ENCODE peak calls at places on chromosomes 12 and 14, in eight cellular contexts. X, Y, Z, P, E, B, R and I are unnamed samples.

GRCh38 chr12:128510527-128510926 is 243.6 kb downstream of the TMEM132C start:
- DNase-seq in X (no peak), Y (no peak), B (no peak), P (no peak), E (no peak), R (no peak), Z (no peak), I (peak; percentile 5)

GRCh38 chr14:89013098-89013504 is 188.7 kb downstream of the TTC8 start:
- DNase-seq in P (peak; percentile 44), R (peak; percentile 32), E (no peak), X (peak; percentile 32), B (peak; percentile 77), Y (peak; percentile 70), Z (no peak), I (peak; percentile 11)

GRCh38 chr14:70906785-70907171 is 481 bp upstream of the PCNX1 start:
- DNase-seq in E (no peak), X (peak; percentile 29), B (no peak), R (no peak), P (no peak), Y (peak; percentile 48), Z (no peak), I (no peak)

GRCh38 chr12:6909421-6910145 is 4.8 kb upstream of the ENO2 start:
- DNase-seq in X (no peak), P (no peak), B (no peak), Y (no peak), E (no peak), R (no peak), Z (no peak), I (no peak)

GRCh38 chr12:127038152-127038551 is 1228.8 kb upstream of the TMEM132C start:
- DNase-seq in B (no peak), E (no peak), Y (no peak), P (no peak), X (no peak), R (no peak), Z (no peak), I (no peak)

GRCh38 chr12:96343347-96343954 is 56.8 kb downstream of the CDK17 start:
- DNase-seq in Z (peak; percentile 74), R (no peak), P (no peak), E (no peak), X (no peak), B (no peak), Y (no peak), I (no peak)

GRCh38 chr12:14913381-14913781 is 25.0 kb downstream of the ERP27 start:
- DNase-seq in X (no peak), Z (no peak), B (no peak), E (peak; percentile 61), R (no peak), P (peak; percentile 38), Y (peak; percentile 27), I (no peak)

GRCh38 chr12:16384732-16385131 is 37.3 kb downstream of the MGST1 start:
- DNase-seq in X (no peak), P (no peak), B (no peak), Y (no peak), R (no peak), Z (no peak), E (no peak), I (no peak)

GRCh38 chr12:113196996-113197395 is 11.5 kb downstream of the RITA1 start:
- DNase-seq in B (peak; percentile 70), Z (peak; percentile 55), X (peak; percentile 87), R (peak; percentile 67), P (peak; percentile 73), Y (peak; percentile 84), E (no peak), I (peak; percentile 67)

GRCh38 chr12:15931590-15932053 is 20.5 kb downstream of the DERA start:
- DNase-seq in X (no peak), B (no peak), Y (no peak), P (no peak), E (no peak), R (no peak), Z (no peak), I (no peak)

GRCh38 chr14:22856428-22856827 is 15.1 kb upstream of the LRP10 start:
- DNase-seq in P (no peak), X (no peak), R (no peak), E (no peak), B (no peak), Z (no peak), Y (no peak), I (no peak)

GRCh38 chr12:4030938-4031702 is 157.9 kb upstream of the PARP11 start:
- DNase-seq in R (peak; percentile 35), E (peak; percentile 89), Y (peak; percentile 97), Z (peak; percentile 97), X (peak; percentile 98), B (peak; percentile 92), P (peak; percentile 86), I (peak; percentile 96)

GRCh38 chr14:99286761-99287160 is 14.8 kb upstream of the BCL11B start:
- DNase-seq in X (no peak), Y (no peak), P (no peak), B (no peak), R (no peak), Z (no peak), E (no peak), I (no peak)

GRCh38 chr14:24903337-24903736 is 146.6 kb downstream of the STXBP6 start:
- DNase-seq in B (no peak), E (no peak), Y (no peak), Z (peak; percentile 75), P (no peak), X (peak; percentile 54), R (no peak), I (no peak)

GRCh38 chr12:75479963-75480461 is 543 bp upstream of the GLIPR1 start:
- DNase-seq in P (no peak), Z (peak; percentile 92), B (no peak), X (no peak), Y (no peak), R (no peak), E (no peak), I (no peak)

GRCh38 chr12:42732908-42733411 is 143.4 kb upstream of the PRICKLE1 start:
- DNase-seq in P (no peak), E (no peak), X (no peak), R (no peak), Y (no peak), B (no peak), Z (peak; percentile 33), I (no peak)

GRCh38 chr12:42728770-42729531 is 139.4 kb upstream of the PRICKLE1 start:
- DNase-seq in X (no peak), P (no peak), Z (no peak), E (no peak), Y (no peak), R (no peak), B (no peak), I (no peak)

GRCh38 chr12:42729532-42729895 is 140.0 kb upstream of the PRICKLE1 start:
- DNase-seq in Y (peak; percentile 28), B (no peak), R (no peak), X (peak; percentile 23), P (no peak), Z (peak; percentile 70), E (no peak), I (no peak)

GRCh38 chr12:42728287-42728686 is 138.7 kb upstream of the PRICKLE1 start:
- DNase-seq in B (no peak), X (no peak), R (no peak), Z (no peak), E (no peak), Y (no peak), P (no peak), I (no peak)

DNA sequence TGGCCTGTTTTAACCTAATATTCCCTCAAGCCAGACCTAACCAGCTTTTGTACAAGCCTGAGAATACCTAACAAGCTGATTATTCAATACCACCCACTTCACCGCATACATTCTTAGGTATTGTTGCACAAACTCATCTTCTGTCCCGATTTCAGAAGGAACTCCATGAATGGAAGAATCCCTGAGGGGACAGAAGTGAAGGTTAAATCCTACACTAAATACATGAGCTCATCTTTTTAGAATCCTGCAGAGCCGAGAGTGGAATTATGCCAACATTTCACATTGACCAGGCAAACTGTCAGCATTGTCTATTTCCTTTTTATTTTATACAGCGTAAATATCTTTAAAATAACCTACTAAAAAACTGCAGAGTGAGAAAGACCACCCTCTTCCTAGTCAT is 140.7 kb upstream of the PRICKLE1 start:
- DNase-seq in R (no peak), E (no peak), P (no peak), Y (peak; percentile 23), Z (peak; percentile 50), X (peak; percentile 18), B (no peak), I (no peak)
- H3K4me3 ChIP-seq in R (no peak overlapping the region), E (no peak overlapping the region), P (no peak overlapping the region), Y (no peak overlapping the region), Z (no peak overlapping the region), X (no peak overlapping the region), B (no peak overlapping the region), I (no peak overlapping the region)

DNA sequence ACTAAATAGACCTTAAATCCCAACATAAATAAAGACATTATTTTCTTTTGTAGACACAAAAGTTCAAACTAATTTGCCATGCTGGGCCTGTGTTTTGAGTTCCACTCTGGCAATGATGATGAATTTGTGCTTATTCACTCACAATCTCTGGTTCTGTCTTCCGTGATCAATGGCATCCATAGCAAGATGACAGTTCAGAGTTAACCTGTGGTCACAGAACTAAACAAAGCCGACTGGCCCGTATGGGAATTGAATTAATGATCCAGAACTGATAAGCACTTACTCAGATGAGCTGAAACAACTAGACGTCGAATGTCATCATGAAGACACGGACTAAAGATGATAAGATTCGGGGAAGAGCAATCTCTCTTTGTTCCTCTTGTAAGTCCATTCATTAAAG is 81.6 kb downstream of the CAPZA3 start:
- DNase-seq in E (no peak), B (no peak), Y (no peak), Z (peak; percentile 69), P (no peak), X (no peak), R (no peak), I (no peak)
- H3K9me3 ChIP-seq in E (no peaks in the 10 kb centered on the region), B (no peaks in the 10 kb centered on the region), Y (no peaks in the 10 kb centered on the region), Z (no peaks in the 10 kb centered on the region), P (no peaks in the 10 kb centered on the region), X (no peaks in the 10 kb centered on the region), R (no peaks in the 10 kb centered on the region), I (no peaks in the 10 kb centered on the region)

GRCh38 chr14:49623387-49623786 is 2.8 kb downstream of the MGAT2 start:
- DNase-seq in E (no peak), Y (no peak), X (no peak), P (no peak), B (no peak), Z (no peak), R (no peak), I (no peak)
- H3K36me3 ChIP-seq in E (peaks cover 4% of the 10 kb centered on the region), Y (peaks cover 4% of the 10 kb centered on the region), X (peaks cover 36% of the 10 kb centered on the region), P (peaks cover 15% of the 10 kb centered on the region), B (no peaks in the 10 kb centered on the region), Z (peaks cover 11% of the 10 kb centered on the region), R (peaks cover 15% of the 10 kb centered on the region), I (peaks cover 37% of the 10 kb centered on the region)

GRCh38 chr12:12558291-12558690 is 4.4 kb downstream of the DUSP16 start:
- DNase-seq in P (no peak), X (no peak), B (no peak), E (no peak), Z (no peak), R (no peak), Y (no peak), I (no peak)

GRCh38 chr12:12560587-12561304 is 1.9 kb downstream of the DUSP16 start:
- DNase-seq in E (no peak), P (peak; percentile 74), Y (peak; percentile 77), X (peak; percentile 81), R (no peak), B (peak; percentile 72), Z (peak; percentile 81), I (peak; percentile 40)

GRCh38 chr12:12561305-12562015 is 1.2 kb downstream of the DUSP16 start:
- DNase-seq in R (no peak), Z (peak; percentile 36), P (peak; percentile 69), B (peak; percentile 70), X (peak; percentile 74), E (peak; percentile 86), Y (no peak), I (peak; percentile 56)

GRCh38 chr12:12557733-12558132 is 4.9 kb downstream of the DUSP16 start:
- DNase-seq in P (no peak), B (no peak), E (no peak), X (no peak), Y (no peak), Z (no peak), R (no peak), I (no peak)

GRCh38 chr12:12559699-12560296 is 2.9 kb downstream of the DUSP16 start:
- DNase-seq in X (no peak), B (no peak), P (no peak), R (no peak), Z (no peak), Y (no peak), E (no peak), I (no peak)
- H3K4me3 ChIP-seq in X (peak overlapping the region; percentile 88), B (peak overlapping the region; percentile 93), P (peak overlapping the region; percentile 58), R (no peak overlapping the region), Z (no peak overlapping the region), Y (peak overlapping the region; percentile 71), E (peak overlapping the region; percentile 75), I (peak overlapping the region; percentile 60)